ENCODE peak calls at places on chromosomes 6 and 20, in nine cellular contexts. One of them, this sample, is unnamed. For H3K4me1, the result is how much of the 10 kb centered on the place peaks cover.

GRCh38 chr6:109187399-109188114 is 92.2 kb downstream of the CEP57L1 start:
- DNase-seq in upper lobe of right lung: no peak
- DNase-seq in HCT116: peak
- DNase-seq in left ventricle myocardium inferior: peak
- DNase-seq in fibroblast of lung: peak
- DNase-seq in stomach: peak
- DNase-seq in pancreas: peak
- DNase-seq in tibial artery: no peak
- DNase-seq in endodermal cell: peak
- DNase-seq in this sample: peak

GRCh38 chr6:46983007-46983411 is 59.1 kb downstream of the ADGRF1 start:
- DNase-seq in HCT116: no peak
- DNase-seq in tibial artery: no peak
- DNase-seq in fibroblast of lung: peak
- DNase-seq in upper lobe of right lung: no peak
- DNase-seq in endodermal cell: peak
- DNase-seq in left ventricle myocardium inferior: no peak
- DNase-seq in pancreas: no peak
- DNase-seq in stomach: no peak
- DNase-seq in this sample: no peak

GRCh38 chr6:34981951-34982350 is 92.9 kb downstream of the ANKS1A start:
- DNase-seq in stomach: no peak
- DNase-seq in pancreas: no peak
- DNase-seq in left ventricle myocardium inferior: no peak
- DNase-seq in fibroblast of lung: peak
- DNase-seq in tibial artery: no peak
- DNase-seq in upper lobe of right lung: no peak
- DNase-seq in endodermal cell: no peak
- DNase-seq in HCT116: no peak
- DNase-seq in this sample: no peak

GRCh38 chr20:19817017-19817416 is 59.0 kb downstream of the RIN2 start:
- DNase-seq in stomach: no peak
- DNase-seq in endodermal cell: no peak
- DNase-seq in pancreas: no peak
- DNase-seq in tibial artery: no peak
- DNase-seq in left ventricle myocardium inferior: no peak
- DNase-seq in upper lobe of right lung: no peak
- DNase-seq in fibroblast of lung: peak
- DNase-seq in HCT116: no peak
- DNase-seq in this sample: peak

GRCh38 chr20:11195899-11196558 is 522.2 kb upstream of the JAG1 start:
- DNase-seq in HCT116: no peak
- DNase-seq in stomach: no peak
- DNase-seq in endodermal cell: no peak
- DNase-seq in fibroblast of lung: peak
- DNase-seq in upper lobe of right lung: no peak
- DNase-seq in pancreas: no peak
- DNase-seq in left ventricle myocardium inferior: no peak
- DNase-seq in tibial artery: no peak
- DNase-seq in this sample: no peak

GRCh38 chr6:34152806-34153565 is 7.1 kb upstream of the GRM4 start:
- DNase-seq in stomach: no peak
- DNase-seq in pancreas: no peak
- DNase-seq in endodermal cell: peak
- DNase-seq in HCT116: no peak
- DNase-seq in upper lobe of right lung: peak
- DNase-seq in tibial artery: peak
- DNase-seq in fibroblast of lung: no peak
- DNase-seq in left ventricle myocardium inferior: no peak
- DNase-seq in this sample: no peak

GRCh38 chr6:31794866-31795615 is 511 bp downstream of the VARS1 start:
- DNase-seq in pancreas: no peak
- DNase-seq in tibial artery: no peak
- DNase-seq in left ventricle myocardium inferior: no peak
- DNase-seq in stomach: no peak
- DNase-seq in endodermal cell: no peak
- DNase-seq in fibroblast of lung: peak
- DNase-seq in HCT116: no peak
- DNase-seq in upper lobe of right lung: no peak
- DNase-seq in this sample: no peak

GRCh38 chr6:71287038-71287437 is 1.6 kb upstream of the OGFRL1 start:
- DNase-seq in pancreas: no peak
- DNase-seq in left ventricle myocardium inferior: no peak
- DNase-seq in HCT116: no peak
- DNase-seq in stomach: no peak
- DNase-seq in upper lobe of right lung: no peak
- DNase-seq in endodermal cell: no peak
- DNase-seq in fibroblast of lung: no peak
- DNase-seq in tibial artery: no peak
- DNase-seq in this sample: peak

GRCh38 chr6:43983632-43984031 is 143.6 kb downstream of the MRPL14 start:
- DNase-seq in left ventricle myocardium inferior: no peak
- DNase-seq in pancreas: no peak
- DNase-seq in upper lobe of right lung: no peak
- DNase-seq in fibroblast of lung: no peak
- DNase-seq in HCT116: no peak
- DNase-seq in tibial artery: no peak
- DNase-seq in stomach: no peak
- DNase-seq in endodermal cell: peak
- DNase-seq in this sample: no peak

GRCh38 chr6:41917528-41917927 is 3.4 kb downstream of the MED20 start:
- DNase-seq in left ventricle myocardium inferior: no peak
- DNase-seq in fibroblast of lung: peak
- DNase-seq in upper lobe of right lung: no peak
- DNase-seq in tibial artery: no peak
- DNase-seq in HCT116: peak
- DNase-seq in stomach: no peak
- DNase-seq in pancreas: no peak
- DNase-seq in endodermal cell: no peak
- DNase-seq in this sample: no peak

GRCh38 chr6:30007132-30007764 is 53.8 kb upstream of the POLR1H start:
- DNase-seq in left ventricle myocardium inferior: peak
- DNase-seq in fibroblast of lung: no peak
- DNase-seq in HCT116: no peak
- DNase-seq in stomach: peak
- DNase-seq in pancreas: peak
- DNase-seq in tibial artery: peak
- DNase-seq in upper lobe of right lung: peak
- DNase-seq in endodermal cell: peak
- DNase-seq in this sample: peak

GRCh38 chr20:59802471-59803221 is 130.8 kb downstream of the SYCP2 start:
- DNase-seq in pancreas: no peak
- DNase-seq in tibial artery: no peak
- DNase-seq in HCT116: no peak
- DNase-seq in left ventricle myocardium inferior: no peak
- DNase-seq in stomach: no peak
- DNase-seq in fibroblast of lung: no peak
- DNase-seq in upper lobe of right lung: no peak
- DNase-seq in endodermal cell: no peak
- DNase-seq in this sample: peak

GRCh38 chr20:39985276-39985675 is 703.8 kb downstream of the MAFB start:
- DNase-seq in upper lobe of right lung: no peak
- DNase-seq in endodermal cell: no peak
- DNase-seq in fibroblast of lung: no peak
- DNase-seq in HCT116: no peak
- DNase-seq in left ventricle myocardium inferior: no peak
- DNase-seq in pancreas: no peak
- DNase-seq in tibial artery: no peak
- DNase-seq in stomach: no peak
- DNase-seq in this sample: no peak

GRCh38 chr6:42532038-42532669 is 31.7 kb upstream of the UBR2 start:
- DNase-seq in HCT116: peak
- DNase-seq in tibial artery: no peak
- DNase-seq in endodermal cell: no peak
- DNase-seq in upper lobe of right lung: no peak
- DNase-seq in left ventricle myocardium inferior: no peak
- DNase-seq in fibroblast of lung: peak
- DNase-seq in stomach: no peak
- DNase-seq in pancreas: no peak
- DNase-seq in this sample: no peak

GRCh38 chr20:37519508-37520416 is 1.3 kb upstream of the NNAT start:
- DNase-seq in left ventricle myocardium inferior: no peak
- DNase-seq in tibial artery: no peak
- DNase-seq in pancreas: no peak
- DNase-seq in fibroblast of lung: no peak
- DNase-seq in endodermal cell: peak
- DNase-seq in upper lobe of right lung: no peak
- DNase-seq in stomach: peak
- DNase-seq in HCT116: no peak
- DNase-seq in this sample: no peak

GRCh38 chr6:137309078-137309762 is 90.0 kb upstream of the IFNGR1 start:
- DNase-seq in endodermal cell: peak
- DNase-seq in left ventricle myocardium inferior: peak
- DNase-seq in tibial artery: peak
- DNase-seq in pancreas: peak
- DNase-seq in fibroblast of lung: peak
- DNase-seq in upper lobe of right lung: peak
- DNase-seq in HCT116: peak
- DNase-seq in stomach: peak
- DNase-seq in this sample: peak

GRCh38 chr6:117955684-117956083 is 48.6 kb downstream of the SLC35F1 start:
- DNase-seq in upper lobe of right lung: no peak
- DNase-seq in endodermal cell: no peak
- DNase-seq in tibial artery: no peak
- DNase-seq in stomach: no peak
- DNase-seq in pancreas: no peak
- DNase-seq in left ventricle myocardium inferior: no peak
- DNase-seq in HCT116: no peak
- DNase-seq in fibroblast of lung: no peak
- DNase-seq in this sample: no peak

DNA sequence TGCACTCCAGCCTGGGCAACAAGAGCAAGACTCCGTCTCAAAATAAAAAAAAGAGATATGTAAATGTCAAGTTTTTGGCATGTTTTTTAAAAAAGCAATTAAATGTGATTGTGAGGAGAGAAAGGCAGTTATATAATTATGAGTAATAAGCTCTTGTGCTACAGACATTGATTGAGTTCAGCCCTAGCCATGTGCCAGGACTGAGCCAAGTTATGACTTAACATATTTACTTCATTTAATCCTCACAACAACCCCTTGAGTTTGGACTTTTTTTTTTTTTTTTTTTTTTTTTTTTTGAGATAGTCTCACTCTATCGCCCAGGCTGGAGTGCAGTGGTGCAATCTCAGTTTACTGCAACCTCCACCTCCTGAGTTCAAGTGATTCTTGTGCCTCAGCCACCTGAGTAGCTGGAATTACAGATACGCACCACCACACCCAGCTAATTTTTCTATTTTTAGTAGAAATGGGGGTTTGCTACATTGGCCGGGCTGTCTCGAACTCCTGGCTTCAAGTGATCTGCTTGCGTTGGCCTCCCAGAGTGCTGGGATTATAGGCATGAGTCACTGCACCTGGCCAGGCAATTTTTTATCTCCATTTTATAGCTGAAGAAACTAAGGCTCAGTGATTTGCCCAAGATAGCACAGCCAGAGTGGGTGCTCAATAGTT is 15.0 kb upstream of the CSE1L start:
- DNase-seq in HCT116: no peak
- DNase-seq in fibroblast of lung: peak
- DNase-seq in left ventricle myocardium inferior: no peak
- DNase-seq in upper lobe of right lung: peak
- DNase-seq in endodermal cell: no peak
- DNase-seq in pancreas: no peak
- DNase-seq in stomach: no peak
- DNase-seq in tibial artery: no peak
- DNase-seq in this sample: no peak
- H3K27ac ChIP-seq in HCT116: no peak
- H3K27ac ChIP-seq in fibroblast of lung: no peak
- H3K27ac ChIP-seq in left ventricle myocardium inferior: peak
- H3K27ac ChIP-seq in upper lobe of right lung: peak
- H3K27ac ChIP-seq in endodermal cell: no peak
- H3K27ac ChIP-seq in pancreas: no peak
- H3K27ac ChIP-seq in stomach: no peak
- H3K27ac ChIP-seq in tibial artery: no peak
- H3K27ac ChIP-seq in this sample: peak

GRCh38 chr6:63675138-63675537 is 39.5 kb downstream of the PHF3 start:
- DNase-seq in stomach: no peak
- DNase-seq in pancreas: no peak
- DNase-seq in left ventricle myocardium inferior: no peak
- DNase-seq in upper lobe of right lung: no peak
- DNase-seq in tibial artery: no peak
- DNase-seq in fibroblast of lung: no peak
- DNase-seq in endodermal cell: no peak
- DNase-seq in HCT116: no peak
- DNase-seq in this sample: no peak
- H3K4me1 ChIP-seq in stomach: under half
- H3K4me1 ChIP-seq in pancreas: under half
- H3K4me1 ChIP-seq in left ventricle myocardium inferior: half or more
- H3K4me1 ChIP-seq in upper lobe of right lung: under half
- H3K4me1 ChIP-seq in tibial artery: under half
- H3K4me1 ChIP-seq in fibroblast of lung: under half
- H3K4me1 ChIP-seq in endodermal cell: under half
- H3K4me1 ChIP-seq in HCT116: under half
- H3K4me1 ChIP-seq in this sample: half or more

DNA sequence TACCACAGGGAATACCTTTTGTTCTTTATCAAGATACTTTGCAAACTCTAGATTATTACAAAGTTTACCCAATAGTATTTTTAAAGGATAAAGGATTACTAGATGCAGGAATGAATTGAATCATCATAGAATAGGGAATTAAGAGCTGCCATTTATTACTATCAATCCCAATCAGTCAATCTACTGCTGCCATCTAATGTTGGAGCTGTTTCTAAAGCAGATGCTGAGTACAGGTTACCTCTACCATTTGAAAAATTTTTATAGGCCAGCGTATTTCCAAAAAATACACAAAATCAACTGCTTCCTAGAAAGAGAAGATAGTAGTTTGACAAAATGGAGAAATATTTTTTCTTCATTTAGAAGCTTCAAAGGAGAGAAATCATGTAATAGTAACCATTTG is 520.4 kb downstream of the ADGRB3 start:
- DNase-seq in endodermal cell: no peak
- DNase-seq in fibroblast of lung: no peak
- DNase-seq in upper lobe of right lung: no peak
- DNase-seq in HCT116: no peak
- DNase-seq in tibial artery: no peak
- DNase-seq in stomach: no peak
- DNase-seq in pancreas: no peak
- DNase-seq in left ventricle myocardium inferior: no peak
- DNase-seq in this sample: no peak
- TF ChIP-seq CTCF in endodermal cell: no peak
- TF ChIP-seq CTCF in fibroblast of lung: no peak
- TF ChIP-seq CTCF in upper lobe of right lung: no peak
- TF ChIP-seq CTCF in HCT116: no peak
- TF ChIP-seq CTCF in tibial artery: no peak
- TF ChIP-seq CTCF in stomach: no peak
- TF ChIP-seq CTCF in pancreas: no peak
- TF ChIP-seq CTCF in left ventricle myocardium inferior: no peak
- TF ChIP-seq CTCF in this sample: no peak

GRCh38 chr6:5080574-5080973 is 4.6 kb upstream of the PPP1R3G start:
- DNase-seq in endodermal cell: no peak
- DNase-seq in left ventricle myocardium inferior: no peak
- DNase-seq in pancreas: no peak
- DNase-seq in upper lobe of right lung: no peak
- DNase-seq in HCT116: no peak
- DNase-seq in stomach: no peak
- DNase-seq in tibial artery: no peak
- DNase-seq in fibroblast of lung: no peak
- DNase-seq in this sample: no peak
- H3K27ac ChIP-seq in endodermal cell: no peak
- H3K27ac ChIP-seq in left ventricle myocardium inferior: no peak
- H3K27ac ChIP-seq in pancreas: no peak
- H3K27ac ChIP-seq in upper lobe of right lung: no peak
- H3K27ac ChIP-seq in HCT116: no peak
- H3K27ac ChIP-seq in stomach: no peak
- H3K27ac ChIP-seq in tibial artery: no peak
- H3K27ac ChIP-seq in fibroblast of lung: no peak
- H3K27ac ChIP-seq in this sample: no peak

This sample was measured in heart left ventricle.